ENCODE peak calls at places on chromosome 3, in ten cellular contexts. One of them, this sample, is unnamed.

GRCh38 chr3:126288314-126288713 is 68.9 kb downstream of the KLF15 start:
- DNase-seq in HuH-7.5: no peak
- DNase-seq in RPMI8226: no peak
- DNase-seq in HCT116: no peak
- DNase-seq in T-helper 17 cell: no peak
- DNase-seq in lower leg skin: peak; percentile 87
- DNase-seq in Calu3: no peak
- DNase-seq in NCI-H1105: no peak
- DNase-seq in CD8-positive, alpha-beta T cell: no peak
- DNase-seq in activated CD8-positive, alpha-beta memory T cell treated with anti-CD3 and anti-CD28 coated beads for 48 hours: no peak
- DNase-seq in this sample: no peak

GRCh38 chr3:49534581-49535495 is 19.4 kb upstream of the BSN start:
- DNase-seq in HuH-7.5: no peak
- DNase-seq in RPMI8226: no peak
- DNase-seq in HCT116: no peak
- DNase-seq in T-helper 17 cell: no peak
- DNase-seq in lower leg skin: no peak
- DNase-seq in Calu3: no peak
- DNase-seq in NCI-H1105: no peak
- DNase-seq in CD8-positive, alpha-beta T cell: no peak
- DNase-seq in activated CD8-positive, alpha-beta memory T cell treated with anti-CD3 and anti-CD28 coated beads for 48 hours: no peak
- DNase-seq in this sample: no peak

GRCh38 chr3:25453521-25454410 is 25.7 kb downstream of the RARB start:
- DNase-seq in HuH-7.5: no peak
- DNase-seq in RPMI8226: peak; percentile 87
- DNase-seq in HCT116: no peak
- DNase-seq in T-helper 17 cell: no peak
- DNase-seq in lower leg skin: no peak
- DNase-seq in Calu3: no peak
- DNase-seq in NCI-H1105: no peak
- DNase-seq in CD8-positive, alpha-beta T cell: no peak
- DNase-seq in activated CD8-positive, alpha-beta memory T cell treated with anti-CD3 and anti-CD28 coated beads for 48 hours: no peak
- DNase-seq in this sample: no peak

GRCh38 chr3:14216257-14217048 is 37.8 kb downstream of the LSM3 start:
- DNase-seq in HuH-7.5: peak; percentile 72
- DNase-seq in RPMI8226: no peak
- DNase-seq in HCT116: no peak
- DNase-seq in T-helper 17 cell: no peak
- DNase-seq in lower leg skin: no peak
- DNase-seq in Calu3: peak; percentile 27
- DNase-seq in NCI-H1105: peak; percentile 83
- DNase-seq in CD8-positive, alpha-beta T cell: peak; percentile 12
- DNase-seq in activated CD8-positive, alpha-beta memory T cell treated with anti-CD3 and anti-CD28 coated beads for 48 hours: peak; percentile 22
- DNase-seq in this sample: no peak

GRCh38 chr3:101010316-101010715 is 17.1 kb upstream of the ABI3BP start:
- DNase-seq in HuH-7.5: no peak
- DNase-seq in RPMI8226: no peak
- DNase-seq in HCT116: no peak
- DNase-seq in T-helper 17 cell: no peak
- DNase-seq in lower leg skin: no peak
- DNase-seq in Calu3: no peak
- DNase-seq in NCI-H1105: no peak
- DNase-seq in CD8-positive, alpha-beta T cell: no peak
- DNase-seq in activated CD8-positive, alpha-beta memory T cell treated with anti-CD3 and anti-CD28 coated beads for 48 hours: no peak
- DNase-seq in this sample: no peak

GRCh38 chr3:18424862-18425640 is at the start of gene SATB1:
- DNase-seq in HuH-7.5: peak; percentile 40
- DNase-seq in RPMI8226: peak; percentile 76
- DNase-seq in HCT116: no peak
- DNase-seq in T-helper 17 cell: peak; percentile 48
- DNase-seq in lower leg skin: peak; percentile 95
- DNase-seq in Calu3: peak; percentile 78
- DNase-seq in NCI-H1105: peak; percentile 72
- DNase-seq in CD8-positive, alpha-beta T cell: peak; percentile 50
- DNase-seq in activated CD8-positive, alpha-beta memory T cell treated with anti-CD3 and anti-CD28 coated beads for 48 hours: peak; percentile 30
- DNase-seq in this sample: peak; percentile 11

GRCh38 chr3:181313379-181313778 is 323.8 kb upstream of the DNAJC19 start:
- DNase-seq in HuH-7.5: no peak
- DNase-seq in RPMI8226: no peak
- DNase-seq in HCT116: no peak
- DNase-seq in T-helper 17 cell: no peak
- DNase-seq in lower leg skin: no peak
- DNase-seq in Calu3: no peak
- DNase-seq in NCI-H1105: no peak
- DNase-seq in CD8-positive, alpha-beta T cell: no peak
- DNase-seq in activated CD8-positive, alpha-beta memory T cell treated with anti-CD3 and anti-CD28 coated beads for 48 hours: no peak
- DNase-seq in this sample: no peak

GRCh38 chr3:47932431-47932830 is 83.8 kb downstream of the MAP4 start:
- DNase-seq in HuH-7.5: no peak
- DNase-seq in RPMI8226: no peak
- DNase-seq in HCT116: no peak
- DNase-seq in T-helper 17 cell: no peak
- DNase-seq in lower leg skin: no peak
- DNase-seq in Calu3: no peak
- DNase-seq in NCI-H1105: no peak
- DNase-seq in CD8-positive, alpha-beta T cell: no peak
- DNase-seq in activated CD8-positive, alpha-beta memory T cell treated with anti-CD3 and anti-CD28 coated beads for 48 hours: no peak
- DNase-seq in this sample: no peak

GRCh38 chr3:52084216-52084945 is 28.0 kb upstream of the DUSP7 start:
- DNase-seq in HuH-7.5: no peak
- DNase-seq in RPMI8226: no peak
- DNase-seq in HCT116: no peak
- DNase-seq in T-helper 17 cell: no peak
- DNase-seq in lower leg skin: no peak
- DNase-seq in Calu3: no peak
- DNase-seq in NCI-H1105: no peak
- DNase-seq in CD8-positive, alpha-beta T cell: no peak
- DNase-seq in activated CD8-positive, alpha-beta memory T cell treated with anti-CD3 and anti-CD28 coated beads for 48 hours: no peak
- DNase-seq in this sample: no peak

GRCh38 chr3:126961191-126961790 is 21.6 kb upstream of the PLXNA1 start:
- DNase-seq in HuH-7.5: no peak
- DNase-seq in RPMI8226: peak; percentile 44
- DNase-seq in HCT116: no peak
- DNase-seq in T-helper 17 cell: no peak
- DNase-seq in lower leg skin: peak; percentile 95
- DNase-seq in Calu3: no peak
- DNase-seq in NCI-H1105: no peak
- DNase-seq in CD8-positive, alpha-beta T cell: no peak
- DNase-seq in activated CD8-positive, alpha-beta memory T cell treated with anti-CD3 and anti-CD28 coated beads for 48 hours: no peak
- DNase-seq in this sample: no peak

GRCh38 chr3:151724846-151725562 is 8.7 kb upstream of the AADACL2 start:
- DNase-seq in HuH-7.5: no peak
- DNase-seq in RPMI8226: no peak
- DNase-seq in HCT116: no peak
- DNase-seq in T-helper 17 cell: no peak
- DNase-seq in lower leg skin: no peak
- DNase-seq in Calu3: peak; percentile 22
- DNase-seq in NCI-H1105: no peak
- DNase-seq in CD8-positive, alpha-beta T cell: no peak
- DNase-seq in activated CD8-positive, alpha-beta memory T cell treated with anti-CD3 and anti-CD28 coated beads for 48 hours: no peak
- DNase-seq in this sample: no peak

GRCh38 chr3:49339947-49340800 is at the start of gene USP4:
- DNase-seq in HuH-7.5: peak; percentile 88
- DNase-seq in RPMI8226: peak; percentile 96
- DNase-seq in HCT116: peak; percentile 71
- DNase-seq in T-helper 17 cell: peak; percentile 83
- DNase-seq in lower leg skin: peak; percentile 97
- DNase-seq in Calu3: peak; percentile 90
- DNase-seq in NCI-H1105: peak; percentile 68
- DNase-seq in CD8-positive, alpha-beta T cell: peak; percentile 90
- DNase-seq in activated CD8-positive, alpha-beta memory T cell treated with anti-CD3 and anti-CD28 coated beads for 48 hours: peak; percentile 88
- DNase-seq in this sample: peak; percentile 84

GRCh38 chr3:159416854-159417253 is 571.8 kb upstream of the IL12A start:
- DNase-seq in HuH-7.5: no peak
- DNase-seq in RPMI8226: no peak
- DNase-seq in HCT116: no peak
- DNase-seq in T-helper 17 cell: no peak
- DNase-seq in lower leg skin: no peak
- DNase-seq in Calu3: no peak
- DNase-seq in NCI-H1105: peak; percentile 42
- DNase-seq in CD8-positive, alpha-beta T cell: no peak
- DNase-seq in activated CD8-positive, alpha-beta memory T cell treated with anti-CD3 and anti-CD28 coated beads for 48 hours: no peak
- DNase-seq in this sample: no peak

GRCh38 chr3:158711886-158712285 is 20.4 kb downstream of the RARRES1 start:
- DNase-seq in HuH-7.5: no peak
- DNase-seq in RPMI8226: no peak
- DNase-seq in HCT116: no peak
- DNase-seq in T-helper 17 cell: no peak
- DNase-seq in lower leg skin: no peak
- DNase-seq in Calu3: no peak
- DNase-seq in NCI-H1105: no peak
- DNase-seq in CD8-positive, alpha-beta T cell: no peak
- DNase-seq in activated CD8-positive, alpha-beta memory T cell treated with anti-CD3 and anti-CD28 coated beads for 48 hours: no peak
- DNase-seq in this sample: peak; percentile 52

GRCh38 chr3:124277516-124277890 is 285.6 kb upstream of the ROPN1 start:
- DNase-seq in HuH-7.5: no peak
- DNase-seq in RPMI8226: no peak
- DNase-seq in HCT116: no peak
- DNase-seq in T-helper 17 cell: no peak
- DNase-seq in lower leg skin: no peak
- DNase-seq in Calu3: no peak
- DNase-seq in NCI-H1105: no peak
- DNase-seq in CD8-positive, alpha-beta T cell: no peak
- DNase-seq in activated CD8-positive, alpha-beta memory T cell treated with anti-CD3 and anti-CD28 coated beads for 48 hours: no peak
- DNase-seq in this sample: no peak

GRCh38 chr3:174440741-174441587 is 418.2 kb upstream of the NAALADL2 start:
- DNase-seq in HuH-7.5: peak; percentile 22
- DNase-seq in RPMI8226: peak; percentile 96
- DNase-seq in HCT116: peak; percentile 76
- DNase-seq in T-helper 17 cell: no peak
- DNase-seq in lower leg skin: peak; percentile 96
- DNase-seq in Calu3: peak; percentile 94
- DNase-seq in NCI-H1105: peak; percentile 97
- DNase-seq in CD8-positive, alpha-beta T cell: peak; percentile 14
- DNase-seq in activated CD8-positive, alpha-beta memory T cell treated with anti-CD3 and anti-CD28 coated beads for 48 hours: peak; percentile 48
- DNase-seq in this sample: peak; percentile 90

GRCh38 chr3:49470714-49471420 is 800 bp downstream of the DAG1 start:
- DNase-seq in HuH-7.5: peak; percentile 48
- DNase-seq in RPMI8226: peak; percentile 26
- DNase-seq in HCT116: no peak
- DNase-seq in T-helper 17 cell: no peak
- DNase-seq in lower leg skin: no peak
- DNase-seq in Calu3: no peak
- DNase-seq in NCI-H1105: no peak
- DNase-seq in CD8-positive, alpha-beta T cell: no peak
- DNase-seq in activated CD8-positive, alpha-beta memory T cell treated with anti-CD3 and anti-CD28 coated beads for 48 hours: no peak
- DNase-seq in this sample: no peak

This sample was measured in ACHN.